ENCODE peak calls at places on chromosomes 1 and 21, in nine cellular contexts. Y is cardiac fibroblast; I is hepatocyte; B is fibroblast of pulmonary artery; T is fibroblast of lung; N is mesothelial cell of epicardium; W is activated CD8-positive, alpha-beta T cell treated with anti-CD3 and anti-CD28 coated beads for 36 hours; U is GM10248; F is choroid plexus epithelial cell. R is an unnamed sample.

GRCh38 chr1:23123528-23123927 is 45.1 kb downstream of the LUZP1 start:
- DNase-seq in Y (no peak), I (no peak), B (no peak), T (no peak), N (no peak), W (no peak), U (no peak), F (no peak), R (no peak)

GRCh38 chr1:202593845-202594244 is 116.4 kb downstream of the SYT2 start:
- DNase-seq in Y (peak; percentile 51), I (no peak), B (no peak), T (no peak), N (no peak), W (no peak), U (no peak), F (peak; percentile 20), R (no peak)

GRCh38 chr1:43890815-43891214 is 42.8 kb upstream of the ARTN start:
- DNase-seq in Y (peak; percentile 29), I (no peak), B (no peak), T (no peak), N (no peak), W (no peak), U (no peak), F (peak; percentile 41), R (no peak)

GRCh38 chr1:912740-913301 is 10.9 kb upstream of the SAMD11 start:
- DNase-seq in Y (peak; percentile 35), I (peak; percentile 66), B (peak; percentile 36), T (no peak), N (no peak), W (peak; percentile 30), U (no peak), F (peak; percentile 48), R (no peak)

GRCh38 chr21:31145271-31145801 is 107.1 kb upstream of the KRTAP19-8 start:
- DNase-seq in Y (no peak), I (no peak), B (no peak), T (peak; percentile 55), N (no peak), W (no peak), U (no peak), F (no peak), R (no peak)

GRCh38 chr1:200037904-200038644 is 10.6 kb downstream of the NR5A2 start:
- DNase-seq in Y (no peak), I (no peak), B (no peak), T (no peak), N (no peak), W (no peak), U (no peak), F (no peak), R (no peak)

GRCh38 chr1:18182518-18183160 is 75.0 kb downstream of the IGSF21 start:
- DNase-seq in Y (no peak), I (peak; percentile 22), B (no peak), T (no peak), N (no peak), W (no peak), U (no peak), F (no peak), R (no peak)

GRCh38 chr1:58811303-58811702 is 27.5 kb upstream of the JUN start:
- DNase-seq in Y (no peak), I (no peak), B (no peak), T (no peak), N (no peak), W (no peak), U (no peak), F (no peak), R (no peak)

GRCh38 chr1:59229138-59229537 is 67.8 kb upstream of the FGGY start:
- DNase-seq in Y (peak; percentile 67), I (no peak), B (peak; percentile 68), T (peak; percentile 87), N (no peak), W (no peak), U (no peak), F (peak; percentile 71), R (no peak)

GRCh38 chr1:12631571-12631970 is 12.3 kb upstream of the AADACL4 start:
- DNase-seq in Y (no peak), I (no peak), B (no peak), T (no peak), N (no peak), W (no peak), U (no peak), F (no peak), R (no peak)

GRCh38 chr1:24149854-24150227 is 6.9 kb upstream of the IL22RA1 start:
- DNase-seq in Y (peak; percentile 65), I (peak; percentile 75), B (peak; percentile 52), T (peak; percentile 47), N (no peak), W (peak; percentile 70), U (no peak), F (peak; percentile 51), R (no peak)

GRCh38 chr1:111596499-111596898 is 23.1 kb upstream of the RAP1A start:
- DNase-seq in Y (no peak), I (no peak), B (no peak), T (no peak), N (no peak), W (peak; percentile 87), U (no peak), F (no peak), R (no peak)

GRCh38 chr1:87495870-87496269 is 167.2 kb downstream of the LMO4 start:
- DNase-seq in Y (no peak), I (no peak), B (no peak), T (no peak), N (no peak), W (no peak), U (no peak), F (no peak), R (no peak)

GRCh38 chr21:42232176-42232825 is 13.4 kb downstream of the ABCG1 start:
- DNase-seq in Y (no peak), I (no peak), B (no peak), T (no peak), N (no peak), W (peak; percentile 51), U (no peak), F (no peak), R (no peak)

GRCh38 chr21:32136546-32136945 is 142.3 kb downstream of the MIS18A start:
- DNase-seq in Y (no peak), I (no peak), B (no peak), T (no peak), N (no peak), W (no peak), U (no peak), F (no peak), R (no peak)

GRCh38 chr1:33641099-33641830 is 168.8 kb downstream of the ZSCAN20 start:
- DNase-seq in Y (peak; percentile 17), I (peak; percentile 45), B (peak; percentile 8), T (no peak), N (no peak), W (peak; percentile 12), U (no peak), F (peak; percentile 58), R (peak; percentile 13)

GRCh38 chr21:42594616-42595280 is 58.7 kb upstream of the PDE9A start:
- DNase-seq in Y (no peak), I (no peak), B (no peak), T (no peak), N (no peak), W (no peak), U (no peak), F (no peak), R (no peak)

GRCh38 chr1:17984510-17985085 is 123.0 kb upstream of the IGSF21 start:
- DNase-seq in Y (peak; percentile 4), I (peak; percentile 38), B (peak; percentile 2), T (no peak), N (no peak), W (peak; percentile 54), U (peak; percentile 36), F (peak; percentile 2), R (peak; percentile 64)

GRCh38 chr21:33543505-33544129 is 779 bp downstream of the SON start:
- DNase-seq in Y (no peak), I (no peak), B (no peak), T (no peak), N (peak; percentile 63), W (peak; percentile 83), U (peak; percentile 57), F (no peak), R (peak; percentile 85)

GRCh38 chr1:3725366-3725765 is 26.9 kb upstream of the CCDC27 start:
- DNase-seq in Y (no peak), I (no peak), B (no peak), T (no peak), N (no peak), W (no peak), U (no peak), F (no peak), R (no peak)

GRCh38 chr1:3730556-3731247 is 21.5 kb upstream of the CCDC27 start:
- DNase-seq in Y (no peak), I (no peak), B (no peak), T (no peak), N (no peak), W (no peak), U (no peak), F (no peak), R (no peak)

GRCh38 chr1:3729594-3730555 is 22.4 kb upstream of the CCDC27 start:
- DNase-seq in Y (no peak), I (no peak), B (no peak), T (no peak), N (no peak), W (no peak), U (no peak), F (peak; percentile 10), R (no peak)

GRCh38 chr1:3727825-3728776 is 24.1 kb upstream of the CCDC27 start:
- DNase-seq in Y (no peak), I (no peak), B (no peak), T (no peak), N (no peak), W (no peak), U (no peak), F (no peak), R (no peak)

GRCh38 chr1:3727042-3727824 is 25.0 kb upstream of the CCDC27 start:
- DNase-seq in Y (peak; percentile 22), I (peak; percentile 59), B (peak; percentile 30), T (no peak), N (no peak), W (peak; percentile 54), U (peak; percentile 80), F (peak; percentile 48), R (peak; percentile 58)
- TF ChIP-seq CTCF in Y (peak; percentile 62), I (peak; percentile 43), B (peak; percentile 54), T (peak; percentile 37), N (no peak), W (peak; percentile 51), U (peak; percentile 51), F (peak; percentile 77), R (peak; percentile 51)

GRCh38 chr21:37658994-37659458 is 257.2 kb downstream of the KCNJ6 start:
- DNase-seq in Y (peak; percentile 95), I (peak; percentile 58), B (peak; percentile 77), T (peak; percentile 75), N (no peak), W (peak; percentile 3), U (no peak), F (peak; percentile 62), R (no peak)
- TF ChIP-seq CTCF in Y (peak; percentile 59), I (peak; percentile 20), B (peak; percentile 40), T (peak; percentile 29), N (no peak), W (no peak), U (no peak), F (peak; percentile 39), R (no peak)

GRCh38 chr1:30340934-30341333 is 382.5 kb downstream of the MATN1 start:
- DNase-seq in Y (no peak), I (no peak), B (no peak), T (no peak), N (no peak), W (no peak), U (no peak), F (no peak), R (no peak)
- TF ChIP-seq CTCF in Y (no peak), I (peak; percentile 10), B (no peak), T (no peak), N (no peak), W (no peak), U (no peak), F (peak; percentile 6), R (peak; percentile 22)

GRCh38 chr1:206556748-206557635 is 49.7 kb downstream of the RASSF5 start:
- DNase-seq in Y (peak; percentile 22), I (peak; percentile 63), B (peak; percentile 31), T (peak; percentile 21), N (peak; percentile 60), W (peak; percentile 95), U (peak; percentile 80), F (peak; percentile 34), R (peak; percentile 85)
- TF ChIP-seq CTCF in Y (no peak), I (no peak), B (no peak), T (no peak), N (no peak), W (no peak), U (no peak), F (no peak), R (no peak)